ENCODE peak calls at places on chromosomes 1 and 21, in four cellular contexts. R is breast epithelium, S is H1, P is sigmoid colon. X is an unnamed sample.

GRCh38 chr21:17467829-17468228 is 45.0 kb upstream of the CXADR start:
- DNase-seq in S (no peak), P (no peak), R (no peak), X (no peak)

GRCh38 chr1:24236170-24237045 is 49.3 kb upstream of the IFNLR1 start:
- DNase-seq in R (no peak), S (no peak), P (no peak), X (peak)

GRCh38 chr1:51792864-51793263 is 85.7 kb downstream of the NRDC start:
- DNase-seq in S (no peak), R (no peak), P (no peak), X (no peak)

GRCh38 chr1:99808391-99809115 is 41.6 kb upstream of the AGL start:
- DNase-seq in S (peak), R (no peak), P (peak), X (peak)

GRCh38 chr21:15063081-15063820 is 1.5 kb downstream of the NRIP1 start:
- DNase-seq in S (no peak), P (no peak), R (no peak), X (no peak)

GRCh38 chr1:21861602-21862429 is 49.8 kb downstream of the LDLRAD2 start:
- DNase-seq in R (no peak), S (no peak), P (no peak), X (peak)

GRCh38 chr1:198529414-198529813 is 11.1 kb downstream of the ATP6V1G3 start:
- DNase-seq in S (no peak), P (no peak), R (no peak), X (no peak)

GRCh38 chr1:115184951-115185331 is 95.6 kb upstream of the TSPAN2 start:
- DNase-seq in S (no peak), R (no peak), P (no peak), X (no peak)

GRCh38 chr1:30822966-30823581 is 65.5 kb upstream of the LAPTM5 start:
- DNase-seq in S (no peak), P (no peak), R (peak), X (no peak)

GRCh38 chr1:67724928-67725560 is 40.0 kb downstream of the GADD45A start:
- DNase-seq in P (no peak), R (peak), S (no peak), X (no peak)

GRCh38 chr21:37770496-37770895 is 145.8 kb downstream of the KCNJ6 start:
- DNase-seq in S (no peak), R (no peak), P (no peak), X (no peak)

GRCh38 chr1:176364231-176364905 is 98.6 kb upstream of the PAPPA2 start:
- DNase-seq in S (peak), R (no peak), P (no peak), X (no peak)

GRCh38 chr21:35743571-35743970 is 316.8 kb downstream of the SETD4 start:
- DNase-seq in S (no peak), P (no peak), R (no peak), X (no peak)

GRCh38 chr1:38028671-38029070 is 16.1 kb downstream of the UTP11 start:
- DNase-seq in P (peak), R (no peak), S (no peak), X (no peak)

GRCh38 chr1:38026592-38027200 is 14.2 kb downstream of the UTP11 start:
- DNase-seq in R (peak), S (no peak), P (no peak), X (peak)

GRCh38 chr1:38029081-38029681 is 16.6 kb downstream of the UTP11 start:
- DNase-seq in S (no peak), R (no peak), P (peak), X (no peak)

GRCh38 chr1:38027201-38028104 is 14.9 kb downstream of the UTP11 start:
- DNase-seq in P (peak), R (peak), S (no peak), X (no peak)

DNA sequence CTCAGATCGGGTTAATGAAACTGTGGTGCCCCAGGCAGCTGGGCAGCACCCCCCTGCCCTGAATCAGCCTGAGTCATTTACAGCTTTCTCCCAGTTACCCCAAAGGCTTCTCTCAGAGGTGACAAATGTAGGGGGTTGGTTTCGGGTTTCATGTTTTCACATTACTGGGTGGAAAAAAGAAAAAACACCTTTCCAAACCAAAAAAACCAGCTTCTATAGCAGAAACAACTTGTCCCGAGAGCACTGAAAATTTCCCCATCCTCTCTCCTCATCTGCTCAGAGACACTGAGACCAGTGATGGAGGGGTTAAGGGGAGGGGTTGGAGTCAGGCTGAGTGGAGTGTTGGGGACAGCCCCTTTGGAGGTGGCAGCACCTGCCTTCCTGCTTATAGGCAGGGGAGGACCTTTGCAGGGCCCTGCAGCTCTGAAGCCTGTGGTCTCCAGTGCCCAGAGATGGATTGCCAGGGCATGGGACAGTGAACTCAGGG is 15.6 kb downstream of the UTP11 start:
- DNase-seq in S (no peak), P (no peak), R (no peak), X (no peak)
- TF ChIP-seq POLR2AphosphoS5 in S (no peak), P (no peak), R (no peak), X (no peak)

GRCh38 chr1:180898441-180899219 is 14.1 kb upstream of the KIAA1614 start:
- DNase-seq in S (no peak), P (no peak), R (no peak), X (no peak)
- TF ChIP-seq CTCF in S (no peak), P (no peak), R (no peak), X (no peak)

DNA sequence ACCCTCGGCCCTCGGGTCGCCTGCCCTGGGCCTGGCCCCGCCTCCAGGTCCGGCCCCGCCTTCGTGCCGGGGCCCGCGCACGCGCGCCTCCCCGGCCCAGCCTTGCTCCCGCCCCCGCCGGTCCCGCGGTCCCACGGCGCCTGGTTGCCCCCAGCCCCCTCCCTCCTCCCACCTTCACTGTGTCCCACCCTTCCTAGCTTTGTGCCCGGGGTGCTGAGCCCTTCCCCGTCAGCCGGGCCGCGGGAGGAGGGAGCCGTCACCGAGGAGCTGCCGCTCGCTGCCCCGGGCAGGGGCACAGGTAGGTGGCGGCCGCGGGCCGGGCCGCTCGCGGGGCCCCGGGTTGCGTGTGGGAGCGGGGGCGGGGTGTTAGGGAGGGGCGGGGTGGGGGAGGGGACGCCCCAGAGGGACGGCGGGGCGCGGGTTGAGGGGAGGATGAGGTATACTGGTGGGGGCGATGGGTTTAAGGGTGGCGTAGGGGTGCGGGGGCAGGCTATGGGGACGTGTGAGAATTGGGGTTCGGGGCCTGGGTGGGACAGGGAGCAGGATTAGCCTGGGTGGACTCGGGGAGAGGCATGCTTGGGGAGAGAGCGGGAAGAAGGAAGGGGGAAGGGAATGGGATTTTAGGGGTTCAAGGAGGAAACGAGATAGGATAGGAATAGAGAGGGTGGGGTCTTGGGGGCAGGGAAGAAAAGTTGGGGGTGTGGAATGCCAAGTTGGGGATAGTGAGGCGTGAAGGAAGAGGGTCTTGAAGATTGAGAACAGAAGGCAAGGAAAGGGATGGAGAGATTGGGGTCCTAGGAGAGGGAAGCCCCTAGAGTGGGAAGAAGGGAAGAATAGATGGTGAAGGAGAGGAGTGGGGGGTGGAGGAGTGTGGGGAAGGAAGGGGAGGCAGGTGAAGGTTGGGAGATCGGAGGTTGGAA is at the start of gene LRRC42:
- DNase-seq in S (peak), P (no peak), R (no peak), X (no peak)
- TF ChIP-seq POLR2AphosphoS5 in S (no peak), P (no peak), R (no peak), X (no peak)

GRCh38 chr1:188958461-188959115 is 1519.1 kb downstream of the BRINP3 start:
- DNase-seq in S (no peak), R (no peak), P (no peak), X (no peak)
- TF ChIP-seq CTCF in S (no peak), R (no peak), P (no peak), X (no peak)

DNA sequence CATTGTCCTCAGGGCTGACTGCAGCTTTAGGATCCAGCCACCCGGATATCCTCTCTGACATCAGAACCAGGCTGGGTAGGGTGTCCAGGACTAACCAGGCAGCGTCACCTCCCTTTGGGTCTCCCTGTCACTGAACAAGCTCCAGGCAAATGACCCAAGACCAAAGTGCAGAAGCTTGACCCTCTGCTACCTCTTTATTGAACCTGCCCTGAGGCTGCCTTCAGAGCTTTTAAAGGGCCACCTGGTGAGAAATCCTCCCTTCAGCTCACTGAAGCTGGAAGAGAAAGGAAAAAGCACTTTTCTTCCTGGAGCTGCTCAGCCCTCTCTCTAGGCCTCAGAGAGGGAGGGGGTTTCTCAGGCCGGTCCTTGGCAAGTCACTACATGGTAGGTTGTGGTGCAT is 79.1 kb upstream of the VAMP3 start:
- DNase-seq in R (no peak), S (no peak), P (no peak), X (no peak)
- TF ChIP-seq POLR2AphosphoS5 in R (no peak), S (no peak), P (no peak), X (no peak)

GRCh38 chr1:92623187-92623778 is 136.6 kb upstream of the GFI1 start:
- DNase-seq in P (no peak), R (no peak), S (no peak), X (no peak)
- TF ChIP-seq CTCF in P (no peak), R (no peak), S (peak), X (peak)

GRCh38 chr1:89800718-89801117 is 20.1 kb upstream of the LRRC8D start:
- DNase-seq in S (no peak), R (no peak), P (no peak), X (no peak)
- TF ChIP-seq POLR2AphosphoS5 in S (no peak), R (no peak), P (no peak), X (no peak)

GRCh38 chr21:42237577-42237976 is 18.6 kb downstream of the ABCG1 start:
- DNase-seq in P (no peak), R (no peak), S (no peak), X (no peak)

GRCh38 chr21:42238185-42238934 is 19.4 kb downstream of the ABCG1 start:
- DNase-seq in P (no peak), R (no peak), S (no peak), X (no peak)

GRCh38 chr21:42239556-42239955 is 20.6 kb downstream of the ABCG1 start:
- DNase-seq in S (no peak), R (no peak), P (no peak), X (no peak)

GRCh38 chr21:42242611-42243010 is 23.7 kb downstream of the ABCG1 start:
- DNase-seq in R (no peak), S (no peak), P (no peak), X (no peak)

DNA sequence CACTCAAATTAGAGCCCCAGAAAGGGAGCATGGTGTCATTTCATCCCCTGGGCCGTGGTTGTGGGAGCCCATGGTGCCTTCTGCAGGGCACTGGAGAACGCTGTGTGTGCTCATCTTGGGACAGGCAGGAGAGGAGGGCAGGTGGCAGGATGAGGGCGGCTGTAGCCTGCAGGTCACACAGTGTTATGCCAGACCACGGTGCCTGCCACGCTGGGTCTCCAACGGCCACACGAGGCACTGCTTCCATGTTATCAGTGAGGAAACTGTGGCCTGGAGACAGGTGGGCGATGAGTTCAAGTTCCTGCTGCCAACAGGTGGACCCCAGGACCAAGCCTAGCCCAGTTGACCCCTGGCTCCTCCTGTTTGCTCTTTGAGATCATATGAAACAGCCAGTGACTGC is 21.0 kb downstream of the ABCG1 start:
- DNase-seq in P (no peak), R (no peak), S (no peak), X (no peak)
- TF ChIP-seq CTCF in P (no peak), R (no peak), S (peak), X (no peak)

X was measured in transverse colon.